ENCODE peak calls at places on chromosomes 12 and 14, in five cellular contexts. K is H9; Y is right atrium auricular region; S is activated CD4-positive, alpha-beta T cell treated with anti-CD3 and anti-CD28 coated beads, Interleukin-2, amount 10 ng/mL, durations not matched to agents 7 days and 5 days; Q is hypothalamus. G is an unnamed sample.
A peak's percentile ranks its signal among the peaks of the same experiment; 100 is the strongest.

GRCh38 chr12:83245156-83245555 is 558.5 kb downstream of the TMTC2 start:
- DNase-seq in K (no peak), Y (no peak), S (no peak), Q (no peak), G (no peak)

GRCh38 chr12:34402228-34402898 is 380.1 kb downstream of the ALG10 start:
- DNase-seq in K (peak; percentile 15), Y (peak; percentile 28), S (no peak), Q (no peak), G (no peak)

GRCh38 chr14:78959674-78960264 is 789.6 kb downstream of the NRXN3 start:
- DNase-seq in K (peak; percentile 64), Y (peak; percentile 75), S (peak; percentile 50), Q (no peak), G (peak; percentile 72)

GRCh38 chr14:24179961-24180726 is 8.3 kb downstream of the REC8 start:
- DNase-seq in K (no peak), Y (peak; percentile 66), S (no peak), Q (no peak), G (no peak)

GRCh38 chr14:102993523-102993922 is 63.8 kb downstream of the CDC42BPB start:
- DNase-seq in K (no peak), Y (no peak), S (no peak), Q (no peak), G (peak; percentile 65)

GRCh38 chr14:61188936-61189808 is 92.0 kb downstream of the TMEM30B start:
- DNase-seq in K (peak; percentile 78), Y (peak; percentile 62), S (no peak), Q (no peak), G (peak; percentile 54)

GRCh38 chr12:102465762-102466560 is 14.4 kb downstream of the IGF1 start:
- DNase-seq in K (no peak), Y (no peak), S (no peak), Q (no peak), G (no peak)

GRCh38 chr14:51145246-51145645 is 50.3 kb upstream of the TRIM9 start:
- DNase-seq in K (no peak), Y (no peak), S (no peak), Q (no peak), G (no peak)

GRCh38 chr12:102883204-102883799 is 33.7 kb downstream of the PAH start:
- DNase-seq in K (peak; percentile 74), Y (peak; percentile 61), S (peak; percentile 18), Q (no peak), G (no peak)

GRCh38 chr14:54348001-54348611 is 48.7 kb upstream of the CDKN3 start:
- DNase-seq in K (no peak), Y (no peak), S (peak; percentile 27), Q (no peak), G (peak; percentile 45)

GRCh38 chr14:28629328-28630004 is 137.1 kb upstream of the FOXG1 start:
- DNase-seq in K (no peak), Y (no peak), S (no peak), Q (no peak), G (no peak)

GRCh38 chr12:79252358-79253075 is 387.9 kb downstream of the SYT1 start:
- DNase-seq in K (no peak), Y (no peak), S (no peak), Q (no peak), G (peak; percentile 85)

GRCh38 chr12:129746318-129746717 is 157.5 kb downstream of the TMEM132D start:
- DNase-seq in K (no peak), Y (no peak), S (no peak), Q (no peak), G (no peak)

GRCh38 chr14:51650721-51651387 is 856 bp upstream of the FRMD6 start:
- DNase-seq in K (peak; percentile 40), Y (no peak), S (no peak), Q (no peak), G (peak; percentile 26)

GRCh38 chr12:122081108-122081696 is 2.6 kb downstream of the MLXIP start:
- DNase-seq in K (no peak), Y (no peak), S (no peak), Q (no peak), G (peak; percentile 56)

GRCh38 chr12:10288989-10289388 is 18.7 kb upstream of the KLRD1 start:
- DNase-seq in K (no peak), Y (no peak), S (no peak), Q (no peak), G (no peak)

GRCh38 chr14:32192712-32193373 is 9.0 kb upstream of the RNU6-7 start:
- DNase-seq in K (no peak), Y (no peak), S (no peak), Q (no peak), G (no peak)

GRCh38 chr14:75831971-75832370 is 149.8 kb downstream of the TGFB3 start:
- DNase-seq in K (no peak), Y (no peak), S (no peak), Q (no peak), G (peak; percentile 60)

GRCh38 chr12:132634411-132634990 is 15.9 kb downstream of the P2RX2 start:
- DNase-seq in K (no peak), Y (no peak), S (no peak), Q (no peak), G (no peak)

GRCh38 chr12:56252649-56253048 is 5.5 kb downstream of the ANKRD52 start:
- DNase-seq in K (no peak), Y (no peak), S (no peak), Q (no peak), G (no peak)

GRCh38 chr14:55339770-55340169 is 68.5 kb downstream of the FBXO34 start:
- DNase-seq in K (no peak), Y (no peak), S (no peak), Q (no peak), G (no peak)

GRCh38 chr14:55731881-55732498 is 152.0 kb downstream of the KTN1 start:
- DNase-seq in K (peak; percentile 44), Y (no peak), S (peak; percentile 61), Q (no peak), G (no peak)

GRCh38 chr12:39368891-39369290 is 74.0 kb downstream of the KIF21A start:
- DNase-seq in K (no peak), Y (no peak), S (no peak), Q (no peak), G (peak; percentile 12)

GRCh38 chr14:33342299-33342974 is 403.8 kb downstream of the NPAS3 start:
- DNase-seq in K (no peak), Y (no peak), S (no peak), Q (no peak), G (no peak)

GRCh38 chr12:19707948-19708409 is 268.7 kb downstream of the AEBP2 start:
- DNase-seq in K (no peak), Y (no peak), S (no peak), Q (no peak), G (peak; percentile 91)

GRCh38 chr12:90979936-90980335 is 24.8 kb downstream of the EPYC start:
- DNase-seq in K (no peak), Y (no peak), S (no peak), Q (no peak), G (peak; percentile 53)

GRCh38 chr12:102946042-102946441 is 11.4 kb upstream of the ASCL1 start:
- DNase-seq in K (no peak), Y (no peak), S (no peak), Q (no peak), G (no peak)

GRCh38 chr14:104583424-104584114 is 4.0 kb downstream of the C14orf180 start:
- DNase-seq in K (no peak), Y (no peak), S (no peak), Q (no peak), G (no peak)

GRCh38 chr12:129237881-129238280 is 384.6 kb downstream of the GLT1D1 start:
- DNase-seq in K (no peak), Y (no peak), S (no peak), Q (no peak), G (no peak)

GRCh38 chr12:62900686-62901272 is 34.2 kb downstream of the PPM1H start:
- DNase-seq in K (no peak), Y (no peak), S (no peak), Q (no peak), G (no peak)

GRCh38 chr12:25585021-25585523 is 32.0 kb upstream of the LMNTD1 start:
- DNase-seq in K (no peak), Y (peak; percentile 79), S (no peak), Q (no peak), G (no peak)

GRCh38 chr12:79685068-79685467 is 5.7 kb downstream of the PAWR start:
- DNase-seq in K (no peak), Y (no peak), S (no peak), Q (no peak), G (peak; percentile 76)

GRCh38 chr12:3150820-3151590 is 73.8 kb downstream of the TSPAN9 start:
- DNase-seq in K (peak; percentile 61), Y (no peak), S (no peak), Q (no peak), G (no peak)

GRCh38 chr14:20469890-20470858 is 968 bp downstream of the PNP start:
- DNase-seq in K (peak; percentile 37), Y (peak; percentile 79), S (peak; percentile 48), Q (no peak), G (peak; percentile 80)

GRCh38 chr12:47577213-47577612 is 128.6 kb downstream of the RPAP3 start:
- DNase-seq in K (no peak), Y (no peak), S (no peak), Q (no peak), G (no peak)

GRCh38 chr14:73422515-73422914 is 35.8 kb downstream of the NUMB start:
- DNase-seq in K (no peak), Y (no peak), S (no peak), Q (no peak), G (no peak)

GRCh38 chr14:96727076-96727475 is 70.1 kb upstream of the VRK1 start:
- DNase-seq in K (no peak), Y (no peak), S (no peak), Q (no peak), G (no peak)

GRCh38 chr14:100617715-100618693 is 30.8 kb upstream of the BEGAIN start:
- DNase-seq in K (no peak), Y (no peak), S (no peak), Q (peak; percentile 53), G (no peak)

GRCh38 chr12:61355105-61355504 is 905.1 kb upstream of the USP15 start:
- DNase-seq in K (no peak), Y (no peak), S (no peak), Q (no peak), G (no peak)

GRCh38 chr14:24206260-24207103 is 986 bp downstream of the TSSK4 start:
- DNase-seq in K (no peak), Y (no peak), S (no peak), Q (no peak), G (no peak)